ENCODE peak calls at places on chromosomes 11 and 22, in seven cellular contexts. One of them, this sample, is unnamed.

GRCh38 chr11:102589047-102589459 is 36.1 kb downstream of the MMP20 start:
- DNase-seq in fibroblast of mammary gland: no peak
- DNase-seq in kidney epithelial cell: no peak
- DNase-seq in PC-3: no peak
- DNase-seq in choroid plexus epithelial cell: no peak
- DNase-seq in bronchial epithelial cell: no peak
- DNase-seq in HCT116: no peak
- DNase-seq in this sample: no peak

GRCh38 chr22:39999144-39999757 is 4.5 kb downstream of the FAM83F start:
- DNase-seq in HCT116: no peak
- DNase-seq in fibroblast of mammary gland: peak
- DNase-seq in kidney epithelial cell: no peak
- DNase-seq in bronchial epithelial cell: peak
- DNase-seq in PC-3: no peak
- DNase-seq in choroid plexus epithelial cell: peak
- DNase-seq in this sample: no peak

GRCh38 chr11:109196016-109196415 is 226.0 kb upstream of the C11orf87 start:
- DNase-seq in choroid plexus epithelial cell: peak
- DNase-seq in fibroblast of mammary gland: no peak
- DNase-seq in HCT116: no peak
- DNase-seq in PC-3: peak
- DNase-seq in bronchial epithelial cell: peak
- DNase-seq in kidney epithelial cell: no peak
- DNase-seq in this sample: no peak

GRCh38 chr11:132427611-132428010 is 1057.2 kb downstream of the NTM start:
- DNase-seq in HCT116: no peak
- DNase-seq in fibroblast of mammary gland: no peak
- DNase-seq in kidney epithelial cell: no peak
- DNase-seq in choroid plexus epithelial cell: peak
- DNase-seq in PC-3: no peak
- DNase-seq in bronchial epithelial cell: peak
- DNase-seq in this sample: peak

GRCh38 chr11:93485983-93486382 is 57.2 kb downstream of the SMCO4 start:
- DNase-seq in kidney epithelial cell: no peak
- DNase-seq in fibroblast of mammary gland: no peak
- DNase-seq in bronchial epithelial cell: no peak
- DNase-seq in PC-3: no peak
- DNase-seq in HCT116: no peak
- DNase-seq in choroid plexus epithelial cell: no peak
- DNase-seq in this sample: no peak

GRCh38 chr11:73404048-73404447 is 27.8 kb downstream of the RELT start:
- DNase-seq in HCT116: peak
- DNase-seq in choroid plexus epithelial cell: peak
- DNase-seq in fibroblast of mammary gland: peak
- DNase-seq in bronchial epithelial cell: peak
- DNase-seq in PC-3: peak
- DNase-seq in kidney epithelial cell: no peak
- DNase-seq in this sample: peak

GRCh38 chr22:50150161-50151129 is 20.1 kb upstream of the PANX2 start:
- DNase-seq in bronchial epithelial cell: no peak
- DNase-seq in fibroblast of mammary gland: no peak
- DNase-seq in PC-3: no peak
- DNase-seq in choroid plexus epithelial cell: no peak
- DNase-seq in kidney epithelial cell: no peak
- DNase-seq in HCT116: no peak
- DNase-seq in this sample: no peak

GRCh38 chr11:132556316-132556715 is 976.0 kb downstream of the OPCML start:
- DNase-seq in HCT116: no peak
- DNase-seq in choroid plexus epithelial cell: no peak
- DNase-seq in bronchial epithelial cell: no peak
- DNase-seq in kidney epithelial cell: no peak
- DNase-seq in fibroblast of mammary gland: no peak
- DNase-seq in PC-3: no peak
- DNase-seq in this sample: no peak

GRCh38 chr11:66745356-66746235 is 16.6 kb upstream of the SPTBN2 start:
- DNase-seq in PC-3: peak
- DNase-seq in choroid plexus epithelial cell: no peak
- DNase-seq in bronchial epithelial cell: peak
- DNase-seq in fibroblast of mammary gland: no peak
- DNase-seq in kidney epithelial cell: no peak
- DNase-seq in HCT116: no peak
- DNase-seq in this sample: peak

GRCh38 chr11:100562102-100562501 is 125.0 kb upstream of the ARHGAP42 start:
- DNase-seq in choroid plexus epithelial cell: peak
- DNase-seq in HCT116: no peak
- DNase-seq in PC-3: peak
- DNase-seq in fibroblast of mammary gland: peak
- DNase-seq in bronchial epithelial cell: peak
- DNase-seq in kidney epithelial cell: peak
- DNase-seq in this sample: peak

DNA sequence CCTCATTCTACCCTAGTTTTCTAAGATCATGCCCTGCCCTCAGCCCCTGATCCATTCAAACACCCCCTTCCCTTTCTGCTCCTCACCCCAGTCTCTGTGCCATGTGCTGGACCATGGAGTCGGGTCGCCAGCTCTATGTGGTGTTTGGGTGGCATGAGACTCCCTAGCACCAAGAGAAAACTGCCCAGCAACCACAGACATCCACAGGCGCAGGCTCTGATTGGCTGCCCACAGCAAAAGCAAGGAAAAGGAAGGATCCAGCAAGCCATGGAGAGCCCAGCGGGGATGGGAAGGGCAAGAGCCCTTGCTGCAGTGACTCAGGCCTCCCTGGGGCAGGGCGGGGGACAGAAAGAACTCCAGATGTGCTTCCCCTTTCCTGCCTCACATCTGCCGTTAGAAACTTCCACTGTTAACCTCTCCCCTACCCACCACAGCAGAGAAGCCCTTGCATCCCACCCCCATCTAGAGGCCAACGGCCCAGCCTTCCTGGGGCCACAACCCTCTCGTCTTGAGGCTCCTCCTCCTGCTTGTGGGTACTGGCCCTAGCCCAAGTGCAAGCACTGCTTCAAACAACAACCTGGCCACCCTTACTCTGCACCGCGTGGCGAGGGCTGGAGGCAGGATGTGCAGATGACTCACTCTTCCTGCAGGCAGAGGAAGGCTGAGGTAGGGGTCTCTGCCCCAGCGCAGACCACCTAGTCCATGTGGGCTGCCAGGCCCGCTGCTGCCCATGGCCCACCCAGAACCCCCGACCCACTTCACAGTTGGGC is 9.7 kb upstream of the AHNAK start:
- DNase-seq in fibroblast of mammary gland: peak
- DNase-seq in choroid plexus epithelial cell: peak
- DNase-seq in kidney epithelial cell: peak
- DNase-seq in HCT116: peak
- DNase-seq in bronchial epithelial cell: peak
- DNase-seq in PC-3: peak
- DNase-seq in this sample: peak
- H3K4me3 ChIP-seq in fibroblast of mammary gland: peak
- H3K4me3 ChIP-seq in choroid plexus epithelial cell: no peak
- H3K4me3 ChIP-seq in kidney epithelial cell: no peak
- H3K4me3 ChIP-seq in HCT116: peak
- H3K4me3 ChIP-seq in bronchial epithelial cell: no peak
- H3K4me3 ChIP-seq in PC-3: peak
- H3K4me3 ChIP-seq in this sample: peak

GRCh38 chr11:11989774-11990744 is 18.4 kb downstream of the DKK3 start:
- DNase-seq in fibroblast of mammary gland: peak
- DNase-seq in HCT116: no peak
- DNase-seq in bronchial epithelial cell: no peak
- DNase-seq in choroid plexus epithelial cell: no peak
- DNase-seq in PC-3: no peak
- DNase-seq in kidney epithelial cell: no peak
- DNase-seq in this sample: peak

GRCh38 chr11:11988099-11988651 is 20.3 kb downstream of the DKK3 start:
- DNase-seq in kidney epithelial cell: no peak
- DNase-seq in bronchial epithelial cell: peak
- DNase-seq in HCT116: no peak
- DNase-seq in PC-3: peak
- DNase-seq in choroid plexus epithelial cell: peak
- DNase-seq in fibroblast of mammary gland: peak
- DNase-seq in this sample: peak

GRCh38 chr11:11985954-11986949 is 22.2 kb downstream of the DKK3 start:
- DNase-seq in HCT116: no peak
- DNase-seq in choroid plexus epithelial cell: no peak
- DNase-seq in fibroblast of mammary gland: no peak
- DNase-seq in PC-3: no peak
- DNase-seq in kidney epithelial cell: no peak
- DNase-seq in bronchial epithelial cell: no peak
- DNase-seq in this sample: no peak

GRCh38 chr11:11987503-11988022 is 20.9 kb downstream of the DKK3 start:
- DNase-seq in bronchial epithelial cell: peak
- DNase-seq in PC-3: peak
- DNase-seq in HCT116: no peak
- DNase-seq in choroid plexus epithelial cell: peak
- DNase-seq in kidney epithelial cell: no peak
- DNase-seq in fibroblast of mammary gland: peak
- DNase-seq in this sample: peak

GRCh38 chr11:11988862-11989261 is 19.6 kb downstream of the DKK3 start:
- DNase-seq in PC-3: no peak
- DNase-seq in choroid plexus epithelial cell: no peak
- DNase-seq in kidney epithelial cell: no peak
- DNase-seq in HCT116: no peak
- DNase-seq in fibroblast of mammary gland: no peak
- DNase-seq in bronchial epithelial cell: no peak
- DNase-seq in this sample: no peak
- TF ChIP-seq CTCF in PC-3: peak
- TF ChIP-seq CTCF in choroid plexus epithelial cell: peak
- TF ChIP-seq CTCF in kidney epithelial cell: peak
- TF ChIP-seq CTCF in HCT116: peak
- TF ChIP-seq CTCF in fibroblast of mammary gland: peak
- TF ChIP-seq CTCF in bronchial epithelial cell: peak
- TF ChIP-seq CTCF in this sample: peak

GRCh38 chr11:134725211-134725610 is 313.2 kb upstream of the B3GAT1 start:
- DNase-seq in kidney epithelial cell: no peak
- DNase-seq in HCT116: no peak
- DNase-seq in fibroblast of mammary gland: no peak
- DNase-seq in PC-3: no peak
- DNase-seq in choroid plexus epithelial cell: no peak
- DNase-seq in bronchial epithelial cell: no peak
- DNase-seq in this sample: no peak
- H3K4me3 ChIP-seq in kidney epithelial cell: no peak
- H3K4me3 ChIP-seq in HCT116: no peak
- H3K4me3 ChIP-seq in fibroblast of mammary gland: no peak
- H3K4me3 ChIP-seq in PC-3: no peak
- H3K4me3 ChIP-seq in choroid plexus epithelial cell: no peak
- H3K4me3 ChIP-seq in bronchial epithelial cell: no peak
- H3K4me3 ChIP-seq in this sample: no peak

GRCh38 chr11:121572581-121573059 is 119.9 kb upstream of the SORL1-AS1 start:
- DNase-seq in choroid plexus epithelial cell: no peak
- DNase-seq in HCT116: no peak
- DNase-seq in kidney epithelial cell: no peak
- DNase-seq in PC-3: no peak
- DNase-seq in fibroblast of mammary gland: no peak
- DNase-seq in bronchial epithelial cell: no peak
- DNase-seq in this sample: no peak
- TF ChIP-seq CTCF in choroid plexus epithelial cell: no peak
- TF ChIP-seq CTCF in HCT116: no peak
- TF ChIP-seq CTCF in kidney epithelial cell: no peak
- TF ChIP-seq CTCF in PC-3: no peak
- TF ChIP-seq CTCF in fibroblast of mammary gland: no peak
- TF ChIP-seq CTCF in bronchial epithelial cell: no peak
- TF ChIP-seq CTCF in this sample: no peak

DNA sequence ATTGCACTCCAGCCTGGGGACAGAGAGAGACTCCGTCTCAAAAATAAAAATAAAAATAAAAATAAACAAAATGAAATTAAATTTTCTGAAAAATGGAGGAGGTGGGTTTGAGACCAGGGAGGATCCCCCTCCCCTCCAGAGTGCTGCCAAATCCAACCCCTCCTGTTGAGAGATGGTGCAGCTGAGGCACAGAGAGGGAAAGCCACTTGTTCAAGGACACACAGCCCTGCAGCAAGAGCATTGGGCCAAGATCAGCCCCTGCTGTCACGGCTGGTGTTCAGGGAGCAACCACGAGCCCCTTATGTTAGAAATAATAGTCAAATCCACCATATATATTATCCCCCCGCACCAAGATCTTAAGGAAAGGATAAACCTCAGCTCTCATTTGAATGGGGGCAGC is 2.7 kb downstream of the MYO18B start:
- DNase-seq in choroid plexus epithelial cell: no peak
- DNase-seq in fibroblast of mammary gland: no peak
- DNase-seq in HCT116: no peak
- DNase-seq in bronchial epithelial cell: no peak
- DNase-seq in kidney epithelial cell: no peak
- DNase-seq in PC-3: no peak
- DNase-seq in this sample: no peak
- H3K4me3 ChIP-seq in choroid plexus epithelial cell: no peak
- H3K4me3 ChIP-seq in fibroblast of mammary gland: no peak
- H3K4me3 ChIP-seq in HCT116: no peak
- H3K4me3 ChIP-seq in bronchial epithelial cell: no peak
- H3K4me3 ChIP-seq in kidney epithelial cell: no peak
- H3K4me3 ChIP-seq in PC-3: no peak
- H3K4me3 ChIP-seq in this sample: no peak

GRCh38 chr11:115132829-115133228 is 371.4 kb downstream of the CADM1 start:
- DNase-seq in kidney epithelial cell: no peak
- DNase-seq in choroid plexus epithelial cell: peak
- DNase-seq in bronchial epithelial cell: no peak
- DNase-seq in fibroblast of mammary gland: no peak
- DNase-seq in HCT116: no peak
- DNase-seq in PC-3: no peak
- DNase-seq in this sample: no peak
- TF ChIP-seq CTCF in kidney epithelial cell: peak
- TF ChIP-seq CTCF in choroid plexus epithelial cell: peak
- TF ChIP-seq CTCF in bronchial epithelial cell: peak
- TF ChIP-seq CTCF in fibroblast of mammary gland: no peak
- TF ChIP-seq CTCF in HCT116: no peak
- TF ChIP-seq CTCF in PC-3: no peak
- TF ChIP-seq CTCF in this sample: peak

GRCh38 chr11:83034673-83035014 is 37.1 kb downstream of the RAB30 start:
- DNase-seq in kidney epithelial cell: no peak
- DNase-seq in HCT116: no peak
- DNase-seq in fibroblast of mammary gland: no peak
- DNase-seq in choroid plexus epithelial cell: no peak
- DNase-seq in bronchial epithelial cell: no peak
- DNase-seq in PC-3: no peak
- DNase-seq in this sample: no peak
- H3K4me3 ChIP-seq in kidney epithelial cell: no peak
- H3K4me3 ChIP-seq in HCT116: no peak
- H3K4me3 ChIP-seq in fibroblast of mammary gland: peak
- H3K4me3 ChIP-seq in choroid plexus epithelial cell: no peak
- H3K4me3 ChIP-seq in bronchial epithelial cell: no peak
- H3K4me3 ChIP-seq in PC-3: peak
- H3K4me3 ChIP-seq in this sample: peak

This sample was measured in foreskin fibroblast.